ENCODE peak calls at places on chromosomes 11 and 22, in six cellular contexts. K, F, N, A, Z and M are unnamed samples.

GRCh38 chr11:103794262-103794661 is 242.2 kb upstream of the DDI1 start:
- DNase-seq in K (no peak), F (no peak), N (no peak), A (no peak), Z (no peak), M (no peak)

GRCh38 chr11:34650528-34650927 is 29.6 kb downstream of the EHF start:
- DNase-seq in K (peak), F (no peak), N (no peak), A (peak), Z (no peak), M (no peak)

GRCh38 chr11:112270551-112271180 is 10.0 kb upstream of the PLET1 start:
- DNase-seq in K (no peak), F (no peak), N (no peak), A (no peak), Z (no peak), M (no peak)

GRCh38 chr11:22634897-22635629 is 9.4 kb upstream of the FANCF start:
- DNase-seq in K (peak), F (no peak), N (peak), A (no peak), Z (no peak), M (no peak)

GRCh38 chr11:74347381-74347780 is 35.9 kb upstream of the P4HA3 start:
- DNase-seq in K (peak), F (no peak), N (peak), A (no peak), Z (no peak), M (no peak)

GRCh38 chr22:36201630-36202312 is at the start of gene APOL4:
- DNase-seq in K (no peak), F (peak), N (no peak), A (no peak), Z (no peak), M (peak)

GRCh38 chr11:2180775-2181370 is 9.3 kb upstream of the TH start:
- DNase-seq in K (no peak), F (no peak), N (no peak), A (no peak), Z (no peak), M (no peak)

GRCh38 chr22:36986242-36986821 is 32.9 kb downstream of the TST start:
- DNase-seq in K (no peak), F (peak), N (no peak), A (no peak), Z (no peak), M (no peak)

GRCh38 chr11:83836883-83837654 is 550.9 kb upstream of the CCDC90B start:
- DNase-seq in K (peak), F (peak), N (peak), A (peak), Z (peak), M (peak)

GRCh38 chr22:50696799-50697561 is 24.4 kb downstream of the SHANK3 start:
- DNase-seq in K (no peak), F (peak), N (no peak), A (no peak), Z (no peak), M (peak)

DNA sequence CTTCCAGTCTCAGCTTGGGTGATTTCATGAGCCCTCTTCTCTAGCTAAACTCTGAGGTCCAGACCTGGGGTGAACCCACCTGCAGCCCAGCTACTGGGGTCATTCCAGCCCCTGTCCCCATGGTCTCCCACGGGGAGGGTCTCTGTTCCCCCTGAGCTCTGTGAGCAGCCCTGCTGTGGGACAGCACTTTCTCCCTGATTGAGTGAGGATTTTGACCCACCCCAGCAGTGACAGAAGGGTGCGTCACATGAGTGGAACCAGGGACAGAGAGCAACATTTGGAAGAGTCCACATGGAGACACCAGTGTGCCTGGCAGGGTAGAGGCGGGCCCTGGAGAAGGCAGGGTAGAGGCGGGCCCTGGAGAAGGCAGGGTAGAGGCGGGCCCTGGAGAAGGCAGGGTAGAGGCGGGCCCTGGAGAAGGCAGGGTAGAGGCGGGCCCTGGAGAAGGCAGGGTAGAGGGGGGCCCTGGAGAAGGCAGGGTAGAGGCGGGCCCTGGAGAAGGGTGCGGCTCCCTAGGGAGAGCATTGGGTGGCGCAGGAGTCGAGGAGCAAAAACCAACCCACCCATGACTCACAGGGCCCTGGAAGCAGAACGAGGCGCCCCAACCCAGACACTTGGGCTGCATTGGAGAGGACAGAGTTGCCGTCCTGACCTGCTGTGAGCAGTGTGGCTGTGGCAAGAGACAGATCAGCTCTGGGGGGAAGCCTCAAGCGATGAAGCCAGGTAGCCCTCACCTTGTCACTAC is 227.7 kb upstream of the B3GAT1 start:
- DNase-seq in K (no peak), F (no peak), N (no peak), A (no peak), Z (no peak), M (no peak)
- H3K9ac ChIP-seq in K (no peak), F (no peak), N (no peak), A (no peak), Z (no peak), M (no peak)

GRCh38 chr11:68330700-68331337 is 18.4 kb downstream of the LRP5 start:
- DNase-seq in K (no peak), F (no peak), N (no peak), A (no peak), Z (no peak), M (peak)

GRCh38 chr11:68331338-68331947 is 19.1 kb downstream of the LRP5 start:
- DNase-seq in K (no peak), F (no peak), N (peak), A (no peak), Z (no peak), M (no peak)

GRCh38 chr11:68329496-68329895 is 17.1 kb downstream of the LRP5 start:
- DNase-seq in K (no peak), F (no peak), N (no peak), A (no peak), Z (no peak), M (no peak)

GRCh38 chr11:68328374-68329091 is 16.1 kb downstream of the LRP5 start:
- DNase-seq in K (no peak), F (no peak), N (peak), A (no peak), Z (no peak), M (peak)

GRCh38 chr11:68329993-68330699 is 17.8 kb downstream of the LRP5 start:
- DNase-seq in K (peak), F (no peak), N (no peak), A (no peak), Z (no peak), M (peak)
- TF ChIP-seq USF2 in K (no peak), F (no peak), N (no peak), A (no peak), Z (no peak), M (no peak)

GRCh38 chr11:10747733-10748132 is 3.3 kb upstream of the CTR9 start:
- DNase-seq in K (no peak), F (no peak), N (no peak), A (no peak), Z (no peak), M (no peak)
- H3K9ac ChIP-seq in K (no peak), F (no peak), N (no peak), A (no peak), Z (no peak), M (no peak)

GRCh38 chr22:32533265-32534068 is 58.9 kb downstream of the FBXO7 start:
- DNase-seq in K (peak), F (no peak), N (no peak), A (no peak), Z (no peak), M (no peak)

GRCh38 chr22:32535531-32536190 is 61.0 kb downstream of the FBXO7 start:
- DNase-seq in K (no peak), F (no peak), N (no peak), A (no peak), Z (no peak), M (no peak)

GRCh38 chr22:32538516-32538915 is 63.9 kb downstream of the FBXO7 start:
- DNase-seq in K (no peak), F (no peak), N (no peak), A (no peak), Z (no peak), M (no peak)

GRCh38 chr22:32534252-32535215 is 59.9 kb downstream of the FBXO7 start:
- DNase-seq in K (no peak), F (no peak), N (peak), A (no peak), Z (no peak), M (no peak)

DNA sequence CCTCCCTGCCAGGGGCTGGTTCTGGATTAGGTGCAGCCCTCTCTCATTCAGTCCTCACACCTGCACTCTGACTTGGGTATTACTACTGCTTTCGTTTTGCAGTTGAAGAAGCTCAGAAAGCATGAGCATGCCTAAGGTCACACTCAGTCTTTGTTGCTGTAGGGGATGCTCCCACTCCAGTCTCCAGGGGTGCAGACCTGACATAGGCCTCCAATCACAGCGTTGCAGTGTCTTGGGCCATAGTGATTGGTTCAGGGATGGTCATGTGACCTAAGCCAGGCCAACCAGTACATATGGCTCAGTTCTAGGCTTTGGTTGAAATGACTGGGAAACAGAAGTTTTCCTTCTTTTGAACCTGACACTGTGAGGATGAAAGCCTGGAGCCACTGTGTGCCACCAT is 61.7 kb downstream of the FBXO7 start:
- DNase-seq in K (no peak), F (peak), N (no peak), A (no peak), Z (no peak), M (no peak)
- TF ChIP-seq USF2 in K (peak), F (peak), N (peak), A (no peak), Z (no peak), M (no peak)

GRCh38 chr11:118633319-118633690 is 25.9 kb downstream of the PHLDB1 start:
- DNase-seq in K (no peak), F (no peak), N (no peak), A (no peak), Z (no peak), M (no peak)

GRCh38 chr11:118632577-118633318 is 25.3 kb downstream of the PHLDB1 start:
- DNase-seq in K (no peak), F (no peak), N (no peak), A (no peak), Z (no peak), M (no peak)

GRCh38 chr11:118631109-118631508 is 23.7 kb downstream of the PHLDB1 start:
- DNase-seq in K (no peak), F (no peak), N (no peak), A (no peak), Z (no peak), M (no peak)

GRCh38 chr11:118629761-118630661 is 22.6 kb downstream of the PHLDB1 start:
- DNase-seq in K (no peak), F (no peak), N (no peak), A (no peak), Z (no peak), M (no peak)

DNA sequence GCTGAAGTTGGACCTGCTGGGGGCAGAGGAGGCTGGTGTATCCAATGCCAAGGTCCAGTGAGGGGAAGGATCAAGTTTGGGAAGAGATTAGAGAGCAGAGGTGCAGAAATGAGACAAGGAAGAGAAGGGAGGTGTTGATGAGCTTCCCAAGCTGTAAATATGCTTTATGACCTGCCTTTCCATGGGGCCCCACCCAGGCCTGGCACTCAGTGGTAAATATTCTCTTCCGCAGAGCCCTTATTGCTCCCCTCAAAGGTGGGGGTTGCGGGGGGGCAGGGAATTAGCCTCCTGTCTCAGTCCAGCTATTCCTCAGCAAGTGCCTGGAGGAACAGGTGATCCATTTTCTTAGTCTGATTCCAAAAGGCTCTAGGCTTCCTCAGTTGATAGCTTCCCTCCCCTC is 24.1 kb downstream of the PHLDB1 start:
- DNase-seq in K (no peak), F (no peak), N (no peak), A (no peak), Z (no peak), M (no peak)
- H3K9ac ChIP-seq in K (no peak), F (no peak), N (no peak), A (no peak), Z (no peak), M (no peak)

GRCh38 chr11:86954288-86955110 is 696 bp downstream of the FZD4 start:
- DNase-seq in K (no peak), F (peak), N (no peak), A (no peak), Z (no peak), M (peak)
- TF ChIP-seq USF2 in K (no peak), F (no peak), N (no peak), A (no peak), Z (no peak), M (no peak)

GRCh38 chr22:33958741-33959140 is 38.5 kb upstream of the LARGE1 start:
- DNase-seq in K (no peak), F (no peak), N (no peak), A (no peak), Z (no peak), M (no peak)

GRCh38 chr22:33957086-33957485 is 36.8 kb upstream of the LARGE1 start:
- DNase-seq in K (no peak), F (no peak), N (no peak), A (no peak), Z (no peak), M (no peak)

DNA sequence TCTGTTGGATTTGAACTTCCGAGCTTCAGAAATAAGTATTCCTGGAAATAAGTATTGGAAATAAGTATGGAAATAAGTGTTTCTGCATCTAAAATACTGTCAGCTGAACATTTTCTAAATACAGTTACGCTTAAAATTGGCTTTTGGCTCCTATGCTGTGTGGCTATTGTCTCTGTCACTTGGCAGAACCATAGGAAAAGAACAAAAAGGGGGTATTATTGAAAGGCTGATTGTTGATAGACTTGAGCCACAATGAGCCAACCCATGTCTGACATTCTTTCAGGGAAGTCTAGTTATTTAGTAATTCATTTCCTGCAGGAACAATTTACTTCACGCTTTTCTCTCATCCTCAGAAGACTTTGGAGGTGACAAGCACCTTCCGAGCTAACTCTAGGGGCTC is 32.5 kb upstream of the LARGE1 start:
- DNase-seq in K (no peak), F (no peak), N (no peak), A (no peak), Z (no peak), M (no peak)
- H3K9ac ChIP-seq in K (no peak), F (no peak), N (no peak), A (no peak), Z (no peak), M (no peak)

GRCh38 chr22:22346401-22347107 is 102.0 kb downstream of the VPREB1 start:
- DNase-seq in K (no peak), F (no peak), N (no peak), A (no peak), Z (no peak), M (no peak)

GRCh38 chr22:22345781-22346180 is 101.2 kb downstream of the VPREB1 start:
- DNase-seq in K (no peak), F (no peak), N (no peak), A (no peak), Z (no peak), M (no peak)

GRCh38 chr22:22348815-22349454 is 104.3 kb downstream of the VPREB1 start:
- DNase-seq in K (no peak), F (no peak), N (no peak), A (no peak), Z (no peak), M (no peak)

GRCh38 chr22:22349455-22349836 is 104.9 kb downstream of the VPREB1 start:
- DNase-seq in K (no peak), F (no peak), N (no peak), A (no peak), Z (no peak), M (no peak)

GRCh38 chr22:22348127-22348814 is 103.7 kb downstream of the VPREB1 start:
- DNase-seq in K (no peak), F (no peak), N (peak), A (no peak), Z (no peak), M (no peak)
- TF ChIP-seq USF2 in K (no peak), F (no peak), N (no peak), A (no peak), Z (no peak), M (no peak)

DNA sequence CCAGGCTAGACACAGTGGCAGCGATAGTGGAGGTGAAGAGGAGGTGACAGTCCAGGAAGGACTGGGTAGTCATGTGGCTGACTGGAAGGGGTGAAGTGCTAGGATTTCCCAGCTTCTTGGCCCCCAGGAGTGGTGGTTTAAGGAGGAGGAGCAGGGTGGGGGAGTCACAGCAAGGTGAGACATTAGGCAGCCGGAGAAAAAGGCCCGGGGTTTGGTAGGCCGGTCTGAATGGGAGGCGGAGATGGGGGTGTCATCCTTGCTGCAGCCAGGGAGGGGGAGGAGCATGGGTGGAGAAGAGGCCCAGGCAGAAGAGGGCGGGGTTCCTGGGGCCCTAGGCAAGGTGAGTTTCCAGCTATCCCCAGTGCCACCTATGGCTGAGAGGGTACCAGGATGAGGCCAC is 6.1 kb downstream of the SIPA1 start:
- DNase-seq in K (no peak), F (peak), N (no peak), A (no peak), Z (no peak), M (no peak)
- H3K9ac ChIP-seq in K (no peak), F (peak), N (no peak), A (no peak), Z (no peak), M (no peak)

GRCh38 chr11:18140145-18140544 is 7.8 kb downstream of the MRGPRX3 start:
- DNase-seq in K (no peak), F (no peak), N (no peak), A (no peak), Z (no peak), M (no peak)
- TF ChIP-seq USF2 in K (no peak), F (no peak), N (no peak), A (no peak), Z (no peak), M (no peak)